ENCODE peak calls at places on chromosome 22, in four cellular contexts. A is HepG2, E is upper lobe of left lung, B is GM12878. C is an unnamed sample.

GRCh38 chr22:38291201-38291777 is 18.5 kb upstream of the TMEM184B start:
- ATAC-seq in E (no peak), B (no peak), A (no peak), C (peak; percentile 26)

GRCh38 chr22:39949964-39950737 is 10.0 kb upstream of the TMA7B start:
- ATAC-seq in E (no peak), A (no peak), B (no peak), C (no peak)

GRCh38 chr22:25057013-25057881 is 104.7 kb downstream of the KIAA1671 start:
- ATAC-seq in B (peak; percentile 94), A (peak; percentile 95), E (peak; percentile 83), C (peak; percentile 65)

GRCh38 chr22:40215266-40215665 is 37.5 kb downstream of the TNRC6B start:
- ATAC-seq in E (peak; percentile 57), A (no peak), B (no peak), C (no peak)

GRCh38 chr22:47086596-47087248 is 324.3 kb downstream of the TBC1D22A start:
- ATAC-seq in E (no peak), A (peak; percentile 99), B (no peak), C (no peak)

GRCh38 chr22:47296405-47297260 is 534.2 kb downstream of the TBC1D22A start:
- ATAC-seq in A (no peak), E (no peak), B (no peak), C (no peak)

GRCh38 chr22:32804036-32804435 is 2.5 kb downstream of the TIMP3 start:
- ATAC-seq in A (no peak), E (no peak), B (no peak), C (no peak)

GRCh38 chr22:35631597-35631996 is 14.5 kb upstream of the MB start:
- ATAC-seq in A (peak; percentile 75), B (peak; percentile 73), E (no peak), C (no peak)

GRCh38 chr22:50009765-50010675 is 2.5 kb downstream of the IL17REL start:
- ATAC-seq in B (peak; percentile 33), A (no peak), E (no peak), C (no peak)

GRCh38 chr22:42688914-42689275 is 31.8 kb downstream of the A4GALT start:
- ATAC-seq in B (no peak), A (no peak), E (no peak), C (peak; percentile 16)

GRCh38 chr22:25403752-25404471 is 160.6 kb upstream of the GRK3 start:
- ATAC-seq in A (no peak), B (peak; percentile 40), E (no peak), C (no peak)

GRCh38 chr22:32897400-32897799 is 95.9 kb downstream of the TIMP3 start:
- ATAC-seq in B (no peak), A (no peak), E (no peak), C (no peak)

GRCh38 chr22:25139062-25139461 is 60.6 kb upstream of the CRYBB3 start:
- ATAC-seq in B (no peak), E (no peak), A (no peak), C (no peak)

GRCh38 chr22:39214383-39215069 is 30.3 kb downstream of the PDGFB start:
- ATAC-seq in E (peak; percentile 82), A (peak; percentile 59), B (no peak), C (no peak)

GRCh38 chr22:35811670-35812069 is 94.0 kb downstream of the APOL5 start:
- ATAC-seq in B (no peak), A (no peak), E (no peak), C (no peak)

GRCh38 chr22:46115755-46116490 is 34.4 kb upstream of the PPARA start:
- ATAC-seq in A (no peak), E (no peak), B (no peak), C (no peak)

GRCh38 chr22:46635756-46636155 is 15.6 kb downstream of the GRAMD4 start:
- ATAC-seq in A (peak; percentile 57), E (no peak), B (no peak), C (no peak)

GRCh38 chr22:42969348-42969975 is 45.5 kb downstream of the PACSIN2 start:
- ATAC-seq in A (no peak), E (no peak), B (no peak), C (no peak)

GRCh38 chr22:47102648-47103047 is 340.2 kb downstream of the TBC1D22A start:
- ATAC-seq in E (peak; percentile 24), B (no peak), A (peak; percentile 62), C (no peak)

GRCh38 chr22:22558972-22559603 is at the start of gene PRAME:
- ATAC-seq in B (peak; percentile 96), E (no peak), A (peak; percentile 98), C (no peak)

GRCh38 chr22:26713823-26714449 is 56.5 kb downstream of the MIAT start:
- ATAC-seq in A (peak; percentile 60), B (no peak), E (no peak), C (no peak)

GRCh38 chr22:31872209-31872608 is 72.1 kb upstream of the YWHAH start:
- ATAC-seq in B (peak; percentile 52), E (no peak), A (peak; percentile 69), C (no peak)

GRCh38 chr22:43238526-43239006 is 51.6 kb upstream of the TTLL12 start:
- ATAC-seq in B (no peak), A (no peak), E (no peak), C (no peak)

GRCh38 chr22:22948651-22949611 is 61.3 kb downstream of the IGLL5 start:
- ATAC-seq in B (no peak), A (no peak), E (no peak), C (no peak)

GRCh38 chr22:37416389-37416788 is 10.9 kb downstream of the ELFN2 start:
- ATAC-seq in A (no peak), E (no peak), B (no peak), C (no peak)

GRCh38 chr22:39802682-39803081 is 90.9 kb downstream of the ENTHD1 start:
- ATAC-seq in E (no peak), B (no peak), A (no peak), C (no peak)

GRCh38 chr22:49999901-50000586 is 12.5 kb downstream of the IL17REL start:
- ATAC-seq in B (no peak), A (no peak), E (no peak), C (no peak)

GRCh38 chr22:17131686-17132085 is 10.5 kb upstream of the TMEM121B start:
- ATAC-seq in B (no peak), A (no peak), E (no peak), C (no peak)

GRCh38 chr22:49948958-49949913 is 11.3 kb upstream of the PIM3 start:
- ATAC-seq in E (peak; percentile 83), B (no peak), A (peak; percentile 49), C (no peak)

GRCh38 chr22:29225422-29226090 is 19.9 kb downstream of the EMID1 start:
- ATAC-seq in A (peak; percentile 76), E (peak; percentile 77), B (peak; percentile 14), C (peak; percentile 86)

GRCh38 chr22:44860311-44860710 is 107.9 kb downstream of the ARHGAP8 start:
- ATAC-seq in E (no peak), B (no peak), A (no peak), C (no peak)

GRCh38 chr22:33789690-33790253 is 130.5 kb downstream of the LARGE1 start:
- ATAC-seq in B (peak; percentile 86), A (no peak), E (no peak), C (no peak)

GRCh38 chr22:45887202-45888131 is 89.5 kb downstream of the WNT7B start:
- ATAC-seq in A (no peak), E (peak; percentile 12), B (no peak), C (no peak)

GRCh38 chr22:42645341-42645937 is 3.8 kb downstream of the CYB5R3 start:
- ATAC-seq in B (no peak), E (peak; percentile 11), A (no peak), C (no peak)

GRCh38 chr22:21001601-21002325 is at the start of gene THAP7:
- ATAC-seq in E (peak; percentile 97), A (peak; percentile 92), B (peak; percentile 95), C (peak; percentile 97)
- TF ChIP-seq EP300 in E (no peak), A (no peak), B (no peak), C (no peak)

DNA sequence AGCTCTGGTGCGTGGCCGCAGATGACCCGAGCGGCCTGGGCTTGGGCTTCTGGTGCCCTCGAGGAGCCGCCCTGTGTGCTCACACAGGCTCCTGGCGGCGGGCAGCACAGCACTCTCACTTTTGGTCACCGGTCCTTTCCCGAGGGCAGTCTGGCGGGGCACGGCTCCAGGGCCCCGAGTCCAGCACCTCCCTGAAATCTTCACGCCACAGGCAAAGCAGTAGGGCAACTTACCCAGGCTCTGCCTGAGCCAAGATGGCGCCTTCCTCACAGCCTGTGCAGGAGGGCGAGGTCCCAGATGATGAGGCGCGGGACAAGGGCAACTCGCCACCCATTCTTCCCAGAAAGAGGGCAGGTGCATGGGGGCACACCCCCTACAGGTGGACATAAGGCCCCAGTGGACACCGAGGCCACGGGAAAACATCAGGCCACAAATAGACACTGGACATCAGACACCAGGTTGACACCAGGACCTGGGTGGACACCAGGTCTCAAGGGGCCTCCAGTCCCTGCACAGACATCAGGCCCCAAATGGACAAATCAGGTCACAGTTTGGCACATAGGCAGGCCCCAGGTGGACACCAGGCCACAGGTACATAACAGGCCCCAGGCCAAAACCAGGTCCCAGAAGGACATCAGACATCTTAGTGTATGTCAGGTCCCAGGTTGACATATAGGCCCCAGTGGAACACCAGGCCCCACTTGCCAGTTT is 57.6 kb upstream of the SEPTIN5 start:
- ATAC-seq in B (no peak), E (no peak), A (no peak), C (no peak)
- H3K27ac ChIP-seq in B (no peak overlapping the region), E (no peak overlapping the region), A (no peak overlapping the region), C (no peak overlapping the region)

GRCh38 chr22:20991252-20992055 is 9.4 kb downstream of the LZTR1 start:
- ATAC-seq in E (no peak), A (no peak), B (no peak), C (no peak)
- TF ChIP-seq POLR2AphosphoS5 in E (no peak), A (no peak), B (no peak), C (no peak)

GRCh38 chr22:27829620-27830019 is 28.1 kb upstream of the MN1 start:
- ATAC-seq in E (no peak), B (no peak), A (no peak), C (no peak)

GRCh38 chr22:27833803-27834202 is 32.2 kb upstream of the MN1 start:
- ATAC-seq in E (no peak), A (no peak), B (no peak), C (no peak)

GRCh38 chr22:27834364-27835185 is 33.0 kb upstream of the MN1 start:
- ATAC-seq in E (peak; percentile 49), A (peak; percentile 43), B (no peak), C (no peak)

GRCh38 chr22:27835446-27835845 is 33.9 kb upstream of the MN1 start:
- ATAC-seq in B (no peak), A (no peak), E (no peak), C (no peak)

GRCh38 chr22:27832606-27833005 is 31.1 kb upstream of the MN1 start:
- ATAC-seq in B (no peak), A (no peak), E (no peak), C (no peak)
- TF ChIP-seq EP300 in B (no peak), A (no peak), E (no peak), C (no peak)

DNA sequence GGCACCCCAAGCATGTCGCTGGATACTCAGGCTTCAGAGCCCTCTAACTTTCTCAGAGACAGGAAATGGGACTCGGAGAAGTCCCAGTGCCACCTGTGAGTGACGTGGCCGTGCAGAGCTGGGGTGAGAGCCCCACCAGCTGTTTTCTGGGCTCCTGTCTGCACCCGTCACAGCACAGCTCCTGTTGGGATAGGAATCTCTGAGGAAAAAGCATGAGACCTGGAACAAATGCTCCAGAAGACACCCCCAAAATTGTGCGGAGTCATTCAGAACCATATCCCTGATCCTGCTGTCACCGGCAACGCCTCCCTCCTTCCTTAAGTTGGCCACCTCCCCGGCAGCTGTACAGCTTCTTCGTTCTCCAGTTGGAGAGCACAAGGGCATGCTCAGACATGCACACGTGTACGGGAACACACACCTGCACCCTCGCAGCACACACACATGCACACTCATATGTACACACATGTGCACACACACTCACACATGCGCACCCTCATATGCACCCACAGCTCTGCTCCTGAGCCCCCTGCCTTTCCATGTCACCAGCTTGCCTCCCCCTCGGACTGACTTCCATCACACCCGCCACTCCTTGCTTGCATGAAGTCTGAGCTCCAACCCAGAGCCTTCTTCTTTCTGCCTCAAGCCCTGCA is 1430.0 kb downstream of the BRD1 start:
- ATAC-seq in E (no peak), B (no peak), A (no peak), C (no peak)
- H3K27ac ChIP-seq in E (no peak overlapping the region), B (no peak overlapping the region), A (no peak overlapping the region), C (no peak overlapping the region)